ENCODE peak calls at places on chromosomes 1 and 21, in eight cellular contexts. I, W, Y, N, P, V, B and K are unnamed samples.

GRCh38 chr1:4407851-4408250 is 246.6 kb upstream of the AJAP1 start:
- DNase-seq in I (no peak), W (no peak), Y (no peak), N (no peak), P (no peak), V (no peak), B (no peak), K (no peak)

GRCh38 chr1:36458910-36459309 is 5.3 kb downstream of the MRPS15 start:
- DNase-seq in I (no peak), W (no peak), Y (no peak), N (no peak), P (no peak), V (no peak), B (no peak), K (no peak)

GRCh38 chr21:31370893-31371652 is 27.0 kb upstream of the TIAM1 start:
- DNase-seq in I (no peak), W (peak), Y (no peak), N (no peak), P (no peak), V (no peak), B (no peak), K (no peak)

GRCh38 chr1:209704584-209704983 is at the start of gene HSD11B1:
- DNase-seq in I (peak), W (no peak), Y (no peak), N (no peak), P (peak), V (no peak), B (no peak), K (no peak)

GRCh38 chr1:2936568-2937515 is 84.4 kb upstream of the ACTRT2 start:
- DNase-seq in I (no peak), W (no peak), Y (no peak), N (no peak), P (peak), V (no peak), B (no peak), K (no peak)

GRCh38 chr1:155320661-155321576 is at the start of gene RUSC1:
- DNase-seq in I (peak), W (no peak), Y (no peak), N (peak), P (peak), V (peak), B (peak), K (peak)

GRCh38 chr1:74528123-74528522 is 15.7 kb upstream of the LRRC53 start:
- DNase-seq in I (no peak), W (no peak), Y (no peak), N (no peak), P (no peak), V (no peak), B (no peak), K (no peak)

GRCh38 chr1:65066766-65067490 is 81.1 kb upstream of the AK4 start:
- DNase-seq in I (peak), W (peak), Y (no peak), N (peak), P (peak), V (peak), B (peak), K (peak)

GRCh38 chr1:240701412-240701811 is 89.5 kb upstream of the GREM2 start:
- DNase-seq in I (no peak), W (peak), Y (no peak), N (no peak), P (no peak), V (peak), B (no peak), K (no peak)
- TF ChIP-seq CTCF in I (no peak), W (no peak), Y (no peak), N (no peak), P (no peak), V (no peak), B (no peak), K (no peak)

DNA sequence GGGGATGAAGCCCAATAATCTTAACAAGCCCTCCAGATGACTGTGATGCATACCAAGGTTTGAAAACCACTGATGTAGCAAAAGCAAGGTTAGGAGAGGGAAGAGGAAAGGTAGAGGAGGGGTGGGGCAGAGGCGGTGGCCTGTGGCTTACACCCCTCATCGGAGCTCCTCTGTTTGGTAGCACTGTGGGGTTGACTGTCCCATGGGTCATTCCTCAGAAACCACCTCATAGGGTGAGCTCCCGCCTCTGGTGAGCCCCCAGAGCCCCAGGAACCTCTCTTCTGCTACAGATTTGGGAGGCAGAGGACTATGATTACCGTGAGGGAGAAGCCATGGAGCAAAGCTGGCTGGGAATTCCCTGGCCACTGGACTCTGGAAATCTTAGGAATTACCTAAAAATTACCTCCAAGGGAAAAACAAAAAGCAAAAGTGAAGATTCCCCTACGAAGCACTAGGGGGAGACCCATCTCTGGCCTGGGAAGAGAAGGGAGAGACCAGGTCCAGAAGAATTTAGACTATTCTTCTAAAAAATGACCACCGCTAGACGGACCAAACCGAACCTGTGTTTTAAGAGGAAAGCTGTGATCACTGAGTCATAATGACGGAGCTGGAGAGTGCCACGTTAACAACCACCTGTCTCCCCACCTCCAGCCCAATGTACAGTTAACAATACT is 1.5 kb upstream of the RASSF5 start:
- DNase-seq in I (no peak), W (no peak), Y (no peak), N (no peak), P (no peak), V (no peak), B (no peak), K (peak)
- TF ChIP-seq CTCF in I (peak), W (peak), Y (peak), N (peak), P (peak), V (peak), B (peak), K (peak)

DNA sequence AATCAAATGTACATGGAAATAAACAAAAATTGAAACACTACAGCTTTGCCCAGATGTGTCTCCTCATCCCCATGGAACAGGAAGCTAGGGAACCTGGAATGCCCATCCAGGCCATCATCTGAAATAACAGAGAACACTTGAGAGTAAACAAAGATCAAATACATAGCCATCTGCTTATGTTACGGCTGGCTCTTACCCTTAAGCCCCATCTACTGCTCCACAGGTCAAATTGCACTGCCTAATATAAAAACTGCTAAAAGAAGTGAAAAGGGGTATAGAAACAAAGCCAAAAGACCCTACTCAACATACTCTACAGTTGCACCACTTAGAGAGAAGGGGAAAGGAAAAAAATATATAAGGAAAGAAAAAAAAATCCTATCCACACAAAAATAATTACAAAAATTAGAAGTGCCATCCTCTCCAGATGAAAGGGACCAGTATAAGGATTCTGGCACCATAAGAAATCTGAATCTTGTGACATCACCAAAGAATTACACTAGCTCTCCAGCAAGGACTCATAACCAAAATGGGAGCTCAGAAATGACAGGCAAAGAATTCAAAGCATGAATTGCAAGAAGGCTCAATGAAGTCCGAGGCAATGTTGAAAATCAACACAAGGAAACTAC is 26.9 kb downstream of the OR6Y1 start:
- DNase-seq in I (no peak), W (no peak), Y (no peak), N (peak), P (no peak), V (no peak), B (no peak), K (no peak)
- TF ChIP-seq CTCF in I (peak), W (no peak), Y (no peak), N (no peak), P (no peak), V (no peak), B (peak), K (peak)

GRCh38 chr1:12413664-12414410 is 184.0 kb downstream of the VPS13D start:
- DNase-seq in I (no peak), W (no peak), Y (no peak), N (no peak), P (no peak), V (no peak), B (no peak), K (no peak)

GRCh38 chr1:12417389-12417788 is 187.6 kb downstream of the VPS13D start:
- DNase-seq in I (no peak), W (no peak), Y (no peak), N (no peak), P (no peak), V (no peak), B (no peak), K (no peak)

GRCh38 chr1:12414444-12415238 is 184.8 kb downstream of the VPS13D start:
- DNase-seq in I (no peak), W (no peak), Y (no peak), N (no peak), P (no peak), V (no peak), B (no peak), K (no peak)

GRCh38 chr1:12415239-12415543 is 185.4 kb downstream of the VPS13D start:
- DNase-seq in I (no peak), W (no peak), Y (no peak), N (no peak), P (no peak), V (peak), B (no peak), K (no peak)

GRCh38 chr1:12416101-12416500 is 186.3 kb downstream of the VPS13D start:
- DNase-seq in I (no peak), W (no peak), Y (no peak), N (no peak), P (no peak), V (no peak), B (no peak), K (no peak)
- TF ChIP-seq CTCF in I (no peak), W (no peak), Y (no peak), N (no peak), P (no peak), V (no peak), B (no peak), K (no peak)

DNA sequence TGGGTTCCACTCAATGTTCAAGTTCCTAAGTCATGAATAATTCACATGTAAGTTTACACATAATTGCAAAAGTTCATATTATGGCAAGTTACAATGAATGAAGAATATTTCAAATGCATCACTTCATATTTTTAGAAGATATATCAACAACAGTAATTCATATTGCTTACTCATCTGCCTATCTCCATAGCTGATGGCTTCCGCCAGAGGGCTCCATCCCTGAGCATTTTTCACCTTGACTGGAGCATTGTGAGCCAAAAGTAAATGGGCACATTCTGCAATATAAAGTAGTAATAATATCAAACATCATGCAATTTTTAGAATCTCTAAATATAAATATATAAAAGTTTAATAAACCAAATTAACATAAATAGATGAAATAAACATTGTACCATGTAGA is 29.8 kb downstream of the ANKRD13C start:
- DNase-seq in I (no peak), W (no peak), Y (no peak), N (no peak), P (no peak), V (no peak), B (no peak), K (no peak)
- TF ChIP-seq CTCF in I (no peak), W (no peak), Y (no peak), N (no peak), P (no peak), V (peak), B (no peak), K (no peak)

GRCh38 chr1:219833214-219833816 is 95.0 kb downstream of the SLC30A10 start:
- DNase-seq in I (no peak), W (no peak), Y (no peak), N (no peak), P (no peak), V (no peak), B (no peak), K (no peak)

GRCh38 chr1:219837994-219838294 is 90.4 kb downstream of the SLC30A10 start:
- DNase-seq in I (no peak), W (no peak), Y (no peak), N (no peak), P (no peak), V (no peak), B (no peak), K (no peak)

GRCh38 chr1:219834247-219834917 is 94.0 kb downstream of the SLC30A10 start:
- DNase-seq in I (no peak), W (no peak), Y (no peak), N (no peak), P (no peak), V (no peak), B (peak), K (no peak)

GRCh38 chr1:219837274-219837993 is 90.9 kb downstream of the SLC30A10 start:
- DNase-seq in I (no peak), W (no peak), Y (peak), N (peak), P (no peak), V (peak), B (no peak), K (peak)
- TF ChIP-seq CTCF in I (peak), W (peak), Y (peak), N (peak), P (no peak), V (peak), B (no peak), K (peak)

GRCh38 chr1:207751790-207752455 is at the start of gene CD46:
- DNase-seq in I (peak), W (peak), Y (peak), N (peak), P (peak), V (peak), B (peak), K (peak)
- TF ChIP-seq CTCF in I (no peak), W (no peak), Y (no peak), N (no peak), P (no peak), V (no peak), B (no peak), K (no peak)

GRCh38 chr21:41932576-41933258 is 21.1 kb downstream of the C2CD2 start:
- DNase-seq in I (no peak), W (no peak), Y (no peak), N (no peak), P (no peak), V (peak), B (no peak), K (peak)

GRCh38 chr21:41932191-41932575 is 21.6 kb downstream of the C2CD2 start:
- DNase-seq in I (no peak), W (no peak), Y (peak), N (no peak), P (no peak), V (peak), B (no peak), K (peak)

GRCh38 chr21:41931041-41931451 is 22.8 kb downstream of the C2CD2 start:
- DNase-seq in I (no peak), W (no peak), Y (no peak), N (no peak), P (no peak), V (no peak), B (no peak), K (no peak)

GRCh38 chr21:41929248-41929647 is 24.6 kb downstream of the C2CD2 start:
- DNase-seq in I (no peak), W (no peak), Y (no peak), N (no peak), P (no peak), V (no peak), B (no peak), K (no peak)

DNA sequence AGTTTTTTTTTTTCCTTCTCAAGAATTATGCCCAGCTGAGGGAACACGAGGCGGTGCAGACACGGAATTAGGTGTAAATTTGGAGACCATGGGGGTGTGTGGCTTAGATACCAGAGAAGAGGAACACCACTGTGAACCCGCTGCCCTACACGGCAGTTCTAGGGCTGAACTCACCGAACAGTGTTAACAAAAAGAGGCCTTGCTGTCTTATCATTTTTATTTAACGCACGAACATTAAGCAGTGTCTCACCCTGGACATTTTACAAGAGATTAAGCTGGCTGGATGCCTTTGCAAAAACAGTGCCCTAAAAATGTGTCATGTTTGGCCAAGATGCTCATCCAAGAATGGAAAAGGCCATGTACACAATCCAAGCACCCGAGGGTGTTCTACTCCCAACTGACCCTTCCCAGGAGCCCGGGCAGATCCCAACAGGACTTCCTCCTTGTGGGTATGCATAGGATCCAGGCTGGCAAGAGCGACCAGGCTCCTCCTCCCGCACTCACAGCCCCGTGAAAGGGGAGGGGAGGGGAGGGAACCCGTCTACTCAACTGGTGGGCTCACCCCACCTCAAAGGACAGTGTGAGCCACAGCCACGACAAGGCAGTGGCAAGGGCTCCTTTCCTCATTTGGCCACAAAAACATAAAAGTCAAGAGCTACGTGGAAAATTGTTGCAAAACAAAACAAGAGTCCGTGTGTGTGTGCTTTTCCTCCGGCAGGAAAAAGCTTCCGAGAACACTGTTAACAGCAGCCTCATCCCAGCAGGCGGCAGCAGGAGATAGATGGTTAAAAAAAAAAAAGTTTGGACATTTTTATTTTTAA is 20.3 kb downstream of the C2CD2 start:
- DNase-seq in I (no peak), W (no peak), Y (no peak), N (no peak), P (no peak), V (no peak), B (no peak), K (peak)
- TF ChIP-seq CTCF in I (peak), W (peak), Y (peak), N (no peak), P (no peak), V (peak), B (no peak), K (no peak)

DNA sequence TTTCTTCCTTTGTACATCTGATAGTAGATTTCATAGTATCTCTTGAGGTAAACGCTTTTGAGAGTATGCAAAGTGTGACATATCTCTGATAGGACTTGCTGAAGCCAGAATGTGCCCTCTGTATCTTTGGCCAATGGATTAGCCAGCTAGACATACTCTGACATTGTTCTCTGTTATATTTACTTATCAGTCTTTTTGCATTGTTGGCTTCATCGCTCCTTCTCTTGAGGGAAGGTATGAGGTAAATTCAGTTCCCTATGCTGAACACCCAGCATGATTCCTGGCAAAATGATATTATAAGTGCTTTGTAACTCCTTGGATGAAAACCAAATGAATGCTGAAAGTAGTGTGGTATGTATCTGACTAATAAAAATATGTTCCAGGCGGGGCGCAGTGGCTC is 163.2 kb upstream of the CACYBP start:
- DNase-seq in I (no peak), W (no peak), Y (no peak), N (no peak), P (no peak), V (no peak), B (no peak), K (no peak)
- TF ChIP-seq CTCF in I (no peak), W (no peak), Y (no peak), N (no peak), P (no peak), V (no peak), B (no peak), K (no peak)